ENCODE peak calls at places on chromosomes 12 and 14, in five cellular contexts. One of them, this sample, is unnamed.

GRCh38 chr12:116152268-116152667 is 125.2 kb downstream of the MED13L start:
- DNase-seq in IMR-90: peak; percentile 92
- DNase-seq in mesendoderm: no peak
- DNase-seq in neuronal stem cell: no peak
- DNase-seq in mesenchymal stem cell: peak; percentile 88
- DNase-seq in this sample: no peak

GRCh38 chr12:39958377-39958776 is 147.5 kb downstream of the SLC2A13 start:
- DNase-seq in IMR-90: no peak
- DNase-seq in mesendoderm: peak; percentile 46
- DNase-seq in neuronal stem cell: no peak
- DNase-seq in mesenchymal stem cell: no peak
- DNase-seq in this sample: no peak

GRCh38 chr14:93007225-93007997 is 84.5 kb downstream of the CHGA start:
- DNase-seq in IMR-90: peak; percentile 76
- DNase-seq in mesendoderm: no peak
- DNase-seq in neuronal stem cell: no peak
- DNase-seq in mesenchymal stem cell: peak; percentile 6
- DNase-seq in this sample: no peak

GRCh38 chr12:95326450-95326849 is 108.8 kb downstream of the VEZT start:
- DNase-seq in IMR-90: peak; percentile 77
- DNase-seq in mesendoderm: no peak
- DNase-seq in neuronal stem cell: no peak
- DNase-seq in mesenchymal stem cell: no peak
- DNase-seq in this sample: no peak

GRCh38 chr12:53998900-53999236 is 1.1 kb upstream of the HOXC9 start:
- DNase-seq in IMR-90: no peak
- DNase-seq in mesendoderm: no peak
- DNase-seq in neuronal stem cell: no peak
- DNase-seq in mesenchymal stem cell: no peak
- DNase-seq in this sample: no peak

GRCh38 chr12:6057693-6058092 is 66.8 kb downstream of the VWF start:
- DNase-seq in IMR-90: no peak
- DNase-seq in mesendoderm: peak; percentile 95
- DNase-seq in neuronal stem cell: no peak
- DNase-seq in mesenchymal stem cell: peak; percentile 35
- DNase-seq in this sample: peak; percentile 58

GRCh38 chr12:68483592-68484373 is 126.9 kb upstream of the RAP1B start:
- DNase-seq in IMR-90: peak; percentile 67
- DNase-seq in mesendoderm: no peak
- DNase-seq in neuronal stem cell: no peak
- DNase-seq in mesenchymal stem cell: peak; percentile 15
- DNase-seq in this sample: no peak

GRCh38 chr14:75518625-75519024 is 3.6 kb upstream of the BATF start:
- DNase-seq in IMR-90: no peak
- DNase-seq in mesendoderm: peak; percentile 80
- DNase-seq in neuronal stem cell: no peak
- DNase-seq in mesenchymal stem cell: no peak
- DNase-seq in this sample: no peak

GRCh38 chr12:57086951-57087688 is 1.8 kb upstream of the NAB2 start:
- DNase-seq in IMR-90: peak; percentile 93
- DNase-seq in mesendoderm: peak; percentile 84
- DNase-seq in neuronal stem cell: peak; percentile 78
- DNase-seq in mesenchymal stem cell: peak; percentile 93
- DNase-seq in this sample: peak; percentile 84

GRCh38 chr14:91326514-91326832 is 82.0 kb upstream of the GPR68 start:
- DNase-seq in IMR-90: no peak
- DNase-seq in mesendoderm: no peak
- DNase-seq in neuronal stem cell: no peak
- DNase-seq in mesenchymal stem cell: no peak
- DNase-seq in this sample: no peak

GRCh38 chr14:55851961-55852360 is 266.2 kb upstream of the PELI2 start:
- DNase-seq in IMR-90: no peak
- DNase-seq in mesendoderm: no peak
- DNase-seq in neuronal stem cell: no peak
- DNase-seq in mesenchymal stem cell: no peak
- DNase-seq in this sample: no peak

GRCh38 chr12:12717586-12718381 is 616 bp downstream of the CDKN1B start:
- DNase-seq in IMR-90: no peak
- DNase-seq in mesendoderm: peak; percentile 55
- DNase-seq in neuronal stem cell: no peak
- DNase-seq in mesenchymal stem cell: peak; percentile 41
- DNase-seq in this sample: peak; percentile 56

GRCh38 chr12:12718382-12718761 is 1.2 kb downstream of the CDKN1B start:
- DNase-seq in IMR-90: no peak
- DNase-seq in mesendoderm: peak; percentile 41
- DNase-seq in neuronal stem cell: no peak
- DNase-seq in mesenchymal stem cell: peak; percentile 35
- DNase-seq in this sample: no peak

GRCh38 chr14:34981743-34982420 is 910 bp upstream of the SRP54 start:
- DNase-seq in IMR-90: peak; percentile 50
- DNase-seq in mesendoderm: peak; percentile 74
- DNase-seq in neuronal stem cell: no peak
- DNase-seq in mesenchymal stem cell: peak; percentile 84
- DNase-seq in this sample: no peak

GRCh38 chr14:105351410-105351809 is 36.9 kb downstream of the PACS2 start:
- DNase-seq in IMR-90: no peak
- DNase-seq in mesendoderm: no peak
- DNase-seq in neuronal stem cell: no peak
- DNase-seq in mesenchymal stem cell: no peak
- DNase-seq in this sample: no peak

GRCh38 chr14:105351920-105352871 is 37.6 kb downstream of the PACS2 start:
- DNase-seq in IMR-90: peak; percentile 85
- DNase-seq in mesendoderm: peak; percentile 93
- DNase-seq in neuronal stem cell: peak; percentile 80
- DNase-seq in mesenchymal stem cell: peak; percentile 82
- DNase-seq in this sample: peak; percentile 95

GRCh38 chr14:105348945-105349699 is 34.6 kb downstream of the PACS2 start:
- DNase-seq in IMR-90: no peak
- DNase-seq in mesendoderm: no peak
- DNase-seq in neuronal stem cell: no peak
- DNase-seq in mesenchymal stem cell: no peak
- DNase-seq in this sample: no peak

GRCh38 chr14:105349992-105350391 is 35.4 kb downstream of the PACS2 start:
- DNase-seq in IMR-90: no peak
- DNase-seq in mesendoderm: no peak
- DNase-seq in neuronal stem cell: no peak
- DNase-seq in mesenchymal stem cell: no peak
- DNase-seq in this sample: no peak

DNA sequence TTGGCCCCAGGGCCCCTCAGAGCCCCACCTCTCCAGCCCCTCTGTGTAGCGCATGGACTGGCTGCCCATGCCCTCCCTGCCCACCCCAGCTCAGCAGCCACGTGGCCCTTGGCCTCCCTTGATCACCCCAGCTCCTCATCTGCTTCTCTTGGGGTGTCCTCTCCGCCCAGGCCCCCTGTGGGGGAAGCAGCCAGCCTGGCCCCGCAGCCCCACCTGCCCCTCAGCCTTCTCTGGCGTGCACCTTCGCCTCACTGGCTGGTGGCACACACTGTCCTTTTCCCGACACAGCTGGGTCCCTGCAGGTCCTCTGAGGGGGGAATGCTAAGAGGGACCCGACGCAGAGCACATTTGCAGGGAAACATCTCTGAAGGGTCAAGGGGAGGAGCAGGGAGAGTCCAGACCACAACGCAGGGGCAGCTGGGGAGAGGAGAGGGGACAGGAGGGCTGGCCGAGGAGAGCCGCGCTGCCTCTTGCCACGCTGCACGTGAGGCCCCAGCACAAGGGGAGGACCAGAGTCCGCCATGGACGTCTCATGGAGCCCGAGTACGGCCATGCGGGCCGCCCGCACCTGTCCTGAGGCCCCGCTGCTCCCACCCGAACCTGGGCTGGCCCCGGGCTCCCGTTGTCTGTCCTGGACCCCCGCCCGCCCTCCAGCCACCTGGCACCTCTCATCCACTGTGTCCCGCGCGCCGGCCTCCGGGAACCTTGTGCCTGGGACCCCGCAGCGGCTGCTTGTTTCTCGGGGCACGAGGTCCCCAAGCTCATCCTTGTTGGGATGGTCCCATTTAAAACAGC is 36.1 kb downstream of the PACS2 start:
- DNase-seq in IMR-90: no peak
- DNase-seq in mesendoderm: no peak
- DNase-seq in neuronal stem cell: no peak
- DNase-seq in mesenchymal stem cell: no peak
- DNase-seq in this sample: no peak
- H2BK5ac ChIP-seq in IMR-90: no peak overlapping the region
- H2BK5ac ChIP-seq in mesendoderm: no peak overlapping the region
- H2BK5ac ChIP-seq in neuronal stem cell: peak overlapping the region; percentile 53
- H2BK5ac ChIP-seq in mesenchymal stem cell: no peak overlapping the region
- H2BK5ac ChIP-seq in this sample: no peak overlapping the region

GRCh38 chr14:50312734-50313054 is 570 bp downstream of the DMAC2L start:
- DNase-seq in IMR-90: no peak
- DNase-seq in mesendoderm: no peak
- DNase-seq in neuronal stem cell: no peak
- DNase-seq in mesenchymal stem cell: no peak
- DNase-seq in this sample: no peak

GRCh38 chr14:50308363-50308762 is 3.7 kb downstream of the L2HGDH start:
- DNase-seq in IMR-90: peak; percentile 34
- DNase-seq in mesendoderm: no peak
- DNase-seq in neuronal stem cell: no peak
- DNase-seq in mesenchymal stem cell: peak; percentile 13
- DNase-seq in this sample: no peak

GRCh38 chr14:50310445-50310844 is 1.6 kb downstream of the L2HGDH start:
- DNase-seq in IMR-90: no peak
- DNase-seq in mesendoderm: no peak
- DNase-seq in neuronal stem cell: no peak
- DNase-seq in mesenchymal stem cell: no peak
- DNase-seq in this sample: no peak

GRCh38 chr14:50311337-50311973 is 574 bp downstream of the L2HGDH start:
- DNase-seq in IMR-90: no peak
- DNase-seq in mesendoderm: peak; percentile 6
- DNase-seq in neuronal stem cell: peak; percentile 45
- DNase-seq in mesenchymal stem cell: no peak
- DNase-seq in this sample: no peak

DNA sequence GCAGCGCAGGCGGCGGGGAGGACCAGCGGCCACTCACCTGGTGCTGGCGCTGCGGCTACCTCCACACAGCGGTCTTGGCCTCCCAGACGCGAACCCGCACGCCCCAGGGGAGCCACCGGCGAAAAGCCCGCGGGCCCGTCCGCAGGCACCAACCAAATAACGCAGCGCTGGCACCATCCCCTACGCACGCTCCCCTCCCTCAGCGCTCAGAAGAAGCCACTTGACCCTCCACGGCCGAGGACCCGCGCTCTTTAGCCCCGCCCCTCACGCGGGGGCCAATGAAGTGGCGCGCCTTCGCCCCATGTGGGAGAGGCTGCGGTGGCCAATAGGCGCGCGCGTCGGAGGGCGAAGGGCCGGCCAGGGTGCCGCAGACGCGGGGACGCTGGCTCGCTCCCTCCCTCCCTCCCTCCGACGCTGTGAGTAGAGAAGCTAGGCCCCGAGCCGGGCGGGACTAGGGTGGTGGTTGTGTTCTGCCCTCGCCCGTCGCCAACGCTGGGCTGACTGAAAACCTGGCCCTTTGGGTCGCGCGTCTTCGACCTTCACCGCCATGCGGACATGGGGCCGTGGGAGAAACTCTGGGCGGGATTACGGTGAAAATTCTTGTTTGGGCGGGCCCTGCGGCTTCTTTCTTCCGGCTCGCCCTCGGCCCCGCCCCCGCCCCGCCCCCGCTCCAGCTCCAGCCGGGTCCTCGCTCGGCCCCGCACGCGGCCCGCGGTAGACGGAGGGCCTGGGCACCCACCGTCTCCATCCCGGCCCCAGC is at the start of the genes DMAC2L and L2HGDH:
- DNase-seq in IMR-90: peak; percentile 84
- DNase-seq in mesendoderm: peak; percentile 98
- DNase-seq in neuronal stem cell: peak; percentile 94
- DNase-seq in mesenchymal stem cell: peak; percentile 95
- DNase-seq in this sample: peak; percentile 84
- H2BK5ac ChIP-seq in IMR-90: peak within 1 kb of the TSS; percentile 96
- H2BK5ac ChIP-seq in mesendoderm: no peak within 1 kb of the TSS
- H2BK5ac ChIP-seq in neuronal stem cell: no peak within 1 kb of the TSS
- H2BK5ac ChIP-seq in mesenchymal stem cell: no peak within 1 kb of the TSS
- H2BK5ac ChIP-seq in this sample: peak within 1 kb of the TSS; percentile 95

GRCh38 chr14:68684466-68685418 is 108.1 kb downstream of the ZFP36L1 start:
- DNase-seq in IMR-90: no peak
- DNase-seq in mesendoderm: no peak
- DNase-seq in neuronal stem cell: no peak
- DNase-seq in mesenchymal stem cell: no peak
- DNase-seq in this sample: no peak
- H2BK5ac ChIP-seq in IMR-90: peak overlapping the region; percentile 65
- H2BK5ac ChIP-seq in mesendoderm: no peak overlapping the region
- H2BK5ac ChIP-seq in neuronal stem cell: no peak overlapping the region
- H2BK5ac ChIP-seq in mesenchymal stem cell: peak overlapping the region; percentile 19
- H2BK5ac ChIP-seq in this sample: no peak overlapping the region

GRCh38 chr14:68518910-68519686 is 273.8 kb downstream of the ZFP36L1 start:
- DNase-seq in IMR-90: peak; percentile 63
- DNase-seq in mesendoderm: no peak
- DNase-seq in neuronal stem cell: no peak
- DNase-seq in mesenchymal stem cell: no peak
- DNase-seq in this sample: no peak

GRCh38 chr14:68519788-68520187 is 273.1 kb downstream of the ZFP36L1 start:
- DNase-seq in IMR-90: no peak
- DNase-seq in mesendoderm: no peak
- DNase-seq in neuronal stem cell: no peak
- DNase-seq in mesenchymal stem cell: no peak
- DNase-seq in this sample: no peak

GRCh38 chr14:68521952-68522509 is 270.8 kb downstream of the ZFP36L1 start:
- DNase-seq in IMR-90: no peak
- DNase-seq in mesendoderm: no peak
- DNase-seq in neuronal stem cell: no peak
- DNase-seq in mesenchymal stem cell: no peak
- DNase-seq in this sample: no peak

GRCh38 chr14:68521557-68521901 is 271.3 kb downstream of the ZFP36L1 start:
- DNase-seq in IMR-90: no peak
- DNase-seq in mesendoderm: no peak
- DNase-seq in neuronal stem cell: no peak
- DNase-seq in mesenchymal stem cell: no peak
- DNase-seq in this sample: no peak

DNA sequence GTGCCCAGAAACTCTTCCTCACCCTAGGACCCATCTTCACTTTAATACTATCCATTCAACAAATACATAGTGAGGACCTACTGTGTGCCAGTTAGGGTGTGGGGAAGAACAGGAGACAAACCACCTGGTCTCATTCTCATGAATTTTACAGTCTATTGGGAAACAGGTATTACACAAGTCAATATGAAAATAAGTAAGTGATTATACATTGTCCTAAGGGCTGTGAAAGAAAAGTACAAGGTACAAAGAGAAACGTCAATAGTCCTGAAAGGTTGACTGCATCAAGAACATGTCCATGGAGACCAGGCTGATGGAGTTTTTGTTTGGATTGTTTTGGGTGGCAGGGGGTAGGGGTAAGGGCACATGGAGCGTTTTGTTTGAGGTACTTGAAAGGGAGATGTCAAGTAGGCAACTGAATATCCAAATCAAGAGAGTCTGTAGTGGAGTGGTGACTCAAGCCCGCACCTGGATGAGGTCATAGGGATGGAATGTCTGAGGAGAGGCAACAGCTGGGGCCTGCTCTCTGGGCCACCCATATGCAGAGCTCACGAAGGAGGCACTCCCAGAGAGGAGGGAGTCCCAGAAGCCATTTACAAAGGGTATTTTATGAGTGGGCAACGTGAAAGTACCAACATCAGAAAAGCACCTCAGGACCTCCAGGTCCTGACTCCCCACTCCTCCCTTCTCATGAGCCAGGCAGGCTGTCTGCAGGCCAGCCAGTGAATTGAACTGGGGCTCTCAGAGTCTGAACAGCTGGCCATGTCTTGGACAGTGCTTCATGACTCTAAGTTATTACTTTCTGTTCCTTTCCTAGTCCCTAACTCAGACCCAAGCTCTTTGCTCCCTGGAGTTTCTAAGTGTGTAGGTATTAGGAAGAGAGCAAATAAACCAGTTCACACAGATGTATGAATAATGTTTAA is 272.0 kb downstream of the ZFP36L1 start:
- DNase-seq in IMR-90: no peak
- DNase-seq in mesendoderm: peak; percentile 93
- DNase-seq in neuronal stem cell: no peak
- DNase-seq in mesenchymal stem cell: no peak
- DNase-seq in this sample: no peak
- H2BK5ac ChIP-seq in IMR-90: no peak overlapping the region
- H2BK5ac ChIP-seq in mesendoderm: no peak overlapping the region
- H2BK5ac ChIP-seq in neuronal stem cell: no peak overlapping the region
- H2BK5ac ChIP-seq in mesenchymal stem cell: no peak overlapping the region
- H2BK5ac ChIP-seq in this sample: no peak overlapping the region